ENCODE peak calls at places on chromosomes 11 and 22, in ten cellular contexts. One of them, this sample, is unnamed.

GRCh38 chr11:27679136-27680015 is 20.9 kb downstream of the BDNF start:
- DNase-seq in body of pancreas: no peak
- DNase-seq in dermis blood vessel endothelial cell: no peak
- DNase-seq in GDM1: no peak
- DNase-seq in GM04504: no peak
- DNase-seq in NCI-H2029 treated with DMSO at 0.1 percent for 48 hours: no peak
- DNase-seq in stimulated activated CD4-positive, alpha-beta T cell treated with anti-CD3 and anti-CD28 coated beads, Interleukin-2, amount 100 ng/mL, for 48 hours: no peak
- DNase-seq in activated CD4-positive, alpha-beta T cell treated with anti-CD3 and anti-CD28 coated beads for 48 hours: no peak
- DNase-seq in stimulated activated naive CD8-positive, alpha-beta T cell treated with anti-CD3 and anti-CD28 coated beads, Interleukin-15, Interleukin-2, amounts not matched to agents 100 U/mL and 50 U/mL, for 24 hours: no peak
- DNase-seq in Kasumi-1: no peak
- DNase-seq in this sample: no peak

GRCh38 chr11:114340311-114341131 is 44.3 kb downstream of the NNMT start:
- DNase-seq in body of pancreas: peak
- DNase-seq in stimulated activated CD4-positive, alpha-beta T cell treated with anti-CD3 and anti-CD28 coated beads, Interleukin-2, amount 100 ng/mL, for 48 hours: no peak
- DNase-seq in Kasumi-1: peak
- DNase-seq in stimulated activated naive CD8-positive, alpha-beta T cell treated with anti-CD3 and anti-CD28 coated beads, Interleukin-15, Interleukin-2, amounts not matched to agents 100 U/mL and 50 U/mL, for 24 hours: peak
- DNase-seq in GM04504: peak
- DNase-seq in NCI-H2029 treated with DMSO at 0.1 percent for 48 hours: peak
- DNase-seq in dermis blood vessel endothelial cell: peak
- DNase-seq in activated CD4-positive, alpha-beta T cell treated with anti-CD3 and anti-CD28 coated beads for 48 hours: peak
- DNase-seq in GDM1: peak
- DNase-seq in this sample: peak

GRCh38 chr22:18088825-18089568 is 11.2 kb downstream of the PEX26 start:
- DNase-seq in GM04504: no peak
- DNase-seq in activated CD4-positive, alpha-beta T cell treated with anti-CD3 and anti-CD28 coated beads for 48 hours: peak
- DNase-seq in GDM1: no peak
- DNase-seq in dermis blood vessel endothelial cell: no peak
- DNase-seq in body of pancreas: peak
- DNase-seq in stimulated activated CD4-positive, alpha-beta T cell treated with anti-CD3 and anti-CD28 coated beads, Interleukin-2, amount 100 ng/mL, for 48 hours: no peak
- DNase-seq in Kasumi-1: no peak
- DNase-seq in NCI-H2029 treated with DMSO at 0.1 percent for 48 hours: no peak
- DNase-seq in stimulated activated naive CD8-positive, alpha-beta T cell treated with anti-CD3 and anti-CD28 coated beads, Interleukin-15, Interleukin-2, amounts not matched to agents 100 U/mL and 50 U/mL, for 24 hours: no peak
- DNase-seq in this sample: no peak

GRCh38 chr11:108069947-108070346 is 51.4 kb upstream of the ACAT1 start:
- DNase-seq in stimulated activated CD4-positive, alpha-beta T cell treated with anti-CD3 and anti-CD28 coated beads, Interleukin-2, amount 100 ng/mL, for 48 hours: no peak
- DNase-seq in GM04504: peak
- DNase-seq in Kasumi-1: no peak
- DNase-seq in dermis blood vessel endothelial cell: peak
- DNase-seq in activated CD4-positive, alpha-beta T cell treated with anti-CD3 and anti-CD28 coated beads for 48 hours: no peak
- DNase-seq in body of pancreas: no peak
- DNase-seq in GDM1: no peak
- DNase-seq in NCI-H2029 treated with DMSO at 0.1 percent for 48 hours: no peak
- DNase-seq in stimulated activated naive CD8-positive, alpha-beta T cell treated with anti-CD3 and anti-CD28 coated beads, Interleukin-15, Interleukin-2, amounts not matched to agents 100 U/mL and 50 U/mL, for 24 hours: no peak
- DNase-seq in this sample: no peak

GRCh38 chr11:17395554-17395961 is 7.1 kb upstream of the KCNJ11 start:
- DNase-seq in NCI-H2029 treated with DMSO at 0.1 percent for 48 hours: no peak
- DNase-seq in stimulated activated CD4-positive, alpha-beta T cell treated with anti-CD3 and anti-CD28 coated beads, Interleukin-2, amount 100 ng/mL, for 48 hours: no peak
- DNase-seq in activated CD4-positive, alpha-beta T cell treated with anti-CD3 and anti-CD28 coated beads for 48 hours: no peak
- DNase-seq in stimulated activated naive CD8-positive, alpha-beta T cell treated with anti-CD3 and anti-CD28 coated beads, Interleukin-15, Interleukin-2, amounts not matched to agents 100 U/mL and 50 U/mL, for 24 hours: no peak
- DNase-seq in GM04504: no peak
- DNase-seq in dermis blood vessel endothelial cell: no peak
- DNase-seq in Kasumi-1: no peak
- DNase-seq in body of pancreas: no peak
- DNase-seq in GDM1: no peak
- DNase-seq in this sample: no peak

GRCh38 chr11:92978226-92979111 is 9.0 kb downstream of the MTNR1B start:
- DNase-seq in activated CD4-positive, alpha-beta T cell treated with anti-CD3 and anti-CD28 coated beads for 48 hours: no peak
- DNase-seq in NCI-H2029 treated with DMSO at 0.1 percent for 48 hours: peak
- DNase-seq in GDM1: no peak
- DNase-seq in GM04504: no peak
- DNase-seq in dermis blood vessel endothelial cell: no peak
- DNase-seq in stimulated activated CD4-positive, alpha-beta T cell treated with anti-CD3 and anti-CD28 coated beads, Interleukin-2, amount 100 ng/mL, for 48 hours: no peak
- DNase-seq in body of pancreas: peak
- DNase-seq in Kasumi-1: no peak
- DNase-seq in stimulated activated naive CD8-positive, alpha-beta T cell treated with anti-CD3 and anti-CD28 coated beads, Interleukin-15, Interleukin-2, amounts not matched to agents 100 U/mL and 50 U/mL, for 24 hours: no peak
- DNase-seq in this sample: no peak

GRCh38 chr22:49119551-49119952 is 708.1 kb downstream of the BRD1 start:
- DNase-seq in GDM1: no peak
- DNase-seq in GM04504: no peak
- DNase-seq in body of pancreas: no peak
- DNase-seq in activated CD4-positive, alpha-beta T cell treated with anti-CD3 and anti-CD28 coated beads for 48 hours: no peak
- DNase-seq in dermis blood vessel endothelial cell: no peak
- DNase-seq in Kasumi-1: no peak
- DNase-seq in stimulated activated CD4-positive, alpha-beta T cell treated with anti-CD3 and anti-CD28 coated beads, Interleukin-2, amount 100 ng/mL, for 48 hours: no peak
- DNase-seq in NCI-H2029 treated with DMSO at 0.1 percent for 48 hours: no peak
- DNase-seq in stimulated activated naive CD8-positive, alpha-beta T cell treated with anti-CD3 and anti-CD28 coated beads, Interleukin-15, Interleukin-2, amounts not matched to agents 100 U/mL and 50 U/mL, for 24 hours: no peak
- DNase-seq in this sample: no peak

GRCh38 chr11:74311352-74311926 is at the start of gene P4HA3:
- DNase-seq in stimulated activated naive CD8-positive, alpha-beta T cell treated with anti-CD3 and anti-CD28 coated beads, Interleukin-15, Interleukin-2, amounts not matched to agents 100 U/mL and 50 U/mL, for 24 hours: peak
- DNase-seq in GDM1: no peak
- DNase-seq in dermis blood vessel endothelial cell: peak
- DNase-seq in Kasumi-1: peak
- DNase-seq in stimulated activated CD4-positive, alpha-beta T cell treated with anti-CD3 and anti-CD28 coated beads, Interleukin-2, amount 100 ng/mL, for 48 hours: peak
- DNase-seq in NCI-H2029 treated with DMSO at 0.1 percent for 48 hours: peak
- DNase-seq in body of pancreas: peak
- DNase-seq in GM04504: no peak
- DNase-seq in activated CD4-positive, alpha-beta T cell treated with anti-CD3 and anti-CD28 coated beads for 48 hours: peak
- DNase-seq in this sample: no peak

GRCh38 chr11:110148775-110149744 is 55.9 kb downstream of the ZC3H12C start:
- DNase-seq in Kasumi-1: no peak
- DNase-seq in GDM1: no peak
- DNase-seq in NCI-H2029 treated with DMSO at 0.1 percent for 48 hours: no peak
- DNase-seq in dermis blood vessel endothelial cell: peak
- DNase-seq in body of pancreas: no peak
- DNase-seq in stimulated activated CD4-positive, alpha-beta T cell treated with anti-CD3 and anti-CD28 coated beads, Interleukin-2, amount 100 ng/mL, for 48 hours: no peak
- DNase-seq in activated CD4-positive, alpha-beta T cell treated with anti-CD3 and anti-CD28 coated beads for 48 hours: no peak
- DNase-seq in stimulated activated naive CD8-positive, alpha-beta T cell treated with anti-CD3 and anti-CD28 coated beads, Interleukin-15, Interleukin-2, amounts not matched to agents 100 U/mL and 50 U/mL, for 24 hours: no peak
- DNase-seq in GM04504: peak
- DNase-seq in this sample: no peak

GRCh38 chr22:37880668-37881440 is 25.2 kb upstream of the MICALL1 start:
- DNase-seq in stimulated activated CD4-positive, alpha-beta T cell treated with anti-CD3 and anti-CD28 coated beads, Interleukin-2, amount 100 ng/mL, for 48 hours: no peak
- DNase-seq in body of pancreas: no peak
- DNase-seq in GDM1: no peak
- DNase-seq in stimulated activated naive CD8-positive, alpha-beta T cell treated with anti-CD3 and anti-CD28 coated beads, Interleukin-15, Interleukin-2, amounts not matched to agents 100 U/mL and 50 U/mL, for 24 hours: no peak
- DNase-seq in GM04504: no peak
- DNase-seq in Kasumi-1: no peak
- DNase-seq in activated CD4-positive, alpha-beta T cell treated with anti-CD3 and anti-CD28 coated beads for 48 hours: no peak
- DNase-seq in NCI-H2029 treated with DMSO at 0.1 percent for 48 hours: no peak
- DNase-seq in dermis blood vessel endothelial cell: peak
- DNase-seq in this sample: no peak

GRCh38 chr11:34288482-34288881 is 69.3 kb downstream of the ABTB2 start:
- DNase-seq in GM04504: no peak
- DNase-seq in dermis blood vessel endothelial cell: no peak
- DNase-seq in activated CD4-positive, alpha-beta T cell treated with anti-CD3 and anti-CD28 coated beads for 48 hours: no peak
- DNase-seq in stimulated activated CD4-positive, alpha-beta T cell treated with anti-CD3 and anti-CD28 coated beads, Interleukin-2, amount 100 ng/mL, for 48 hours: no peak
- DNase-seq in NCI-H2029 treated with DMSO at 0.1 percent for 48 hours: no peak
- DNase-seq in body of pancreas: no peak
- DNase-seq in GDM1: no peak
- DNase-seq in stimulated activated naive CD8-positive, alpha-beta T cell treated with anti-CD3 and anti-CD28 coated beads, Interleukin-15, Interleukin-2, amounts not matched to agents 100 U/mL and 50 U/mL, for 24 hours: no peak
- DNase-seq in Kasumi-1: no peak
- DNase-seq in this sample: no peak

GRCh38 chr22:21818487-21819182 is 48.8 kb downstream of the MAPK1 start:
- DNase-seq in stimulated activated naive CD8-positive, alpha-beta T cell treated with anti-CD3 and anti-CD28 coated beads, Interleukin-15, Interleukin-2, amounts not matched to agents 100 U/mL and 50 U/mL, for 24 hours: no peak
- DNase-seq in GM04504: no peak
- DNase-seq in GDM1: no peak
- DNase-seq in dermis blood vessel endothelial cell: no peak
- DNase-seq in activated CD4-positive, alpha-beta T cell treated with anti-CD3 and anti-CD28 coated beads for 48 hours: no peak
- DNase-seq in stimulated activated CD4-positive, alpha-beta T cell treated with anti-CD3 and anti-CD28 coated beads, Interleukin-2, amount 100 ng/mL, for 48 hours: no peak
- DNase-seq in Kasumi-1: no peak
- DNase-seq in body of pancreas: no peak
- DNase-seq in NCI-H2029 treated with DMSO at 0.1 percent for 48 hours: no peak
- DNase-seq in this sample: no peak

GRCh38 chr11:47438721-47439120 is 10.2 kb downstream of the RAPSN start:
- DNase-seq in NCI-H2029 treated with DMSO at 0.1 percent for 48 hours: no peak
- DNase-seq in GM04504: no peak
- DNase-seq in GDM1: no peak
- DNase-seq in dermis blood vessel endothelial cell: no peak
- DNase-seq in activated CD4-positive, alpha-beta T cell treated with anti-CD3 and anti-CD28 coated beads for 48 hours: no peak
- DNase-seq in stimulated activated CD4-positive, alpha-beta T cell treated with anti-CD3 and anti-CD28 coated beads, Interleukin-2, amount 100 ng/mL, for 48 hours: no peak
- DNase-seq in Kasumi-1: no peak
- DNase-seq in stimulated activated naive CD8-positive, alpha-beta T cell treated with anti-CD3 and anti-CD28 coated beads, Interleukin-15, Interleukin-2, amounts not matched to agents 100 U/mL and 50 U/mL, for 24 hours: no peak
- DNase-seq in body of pancreas: no peak
- DNase-seq in this sample: no peak